ENCODE peak calls at places on chromosomes 6 and 20, in four cellular contexts. A is naive thymus-derived CD4-positive, alpha-beta T cell; V is heart right ventricle; G is Peyer's patch. L is an unnamed sample.

GRCh38 chr6:2503816-2504494 is 246.8 kb downstream of the MYLK4 start:
- DNase-seq in A (no peak), V (no peak), G (no peak), L (no peak)

GRCh38 chr6:100381111-100381510 is 83.6 kb downstream of the SIM1 start:
- DNase-seq in A (no peak), V (no peak), G (no peak), L (no peak)

GRCh38 chr6:110944681-110945151 is 13.8 kb upstream of the GTF3C6 start:
- DNase-seq in A (no peak), V (no peak), G (no peak), L (no peak)

GRCh38 chr6:98977606-98978292 is 30.0 kb upstream of the FBXL4 start:
- DNase-seq in A (no peak), V (no peak), G (no peak), L (no peak)

GRCh38 chr20:19560876-19561480 is 197.1 kb upstream of the RIN2 start:
- DNase-seq in A (no peak), V (no peak), G (no peak), L (no peak)

GRCh38 chr6:111478064-111478476 is 4.9 kb downstream of the REV3L start:
- DNase-seq in A (no peak), V (no peak), G (no peak), L (no peak)

GRCh38 chr6:113047932-113048331 is 700.8 kb downstream of the RFPL4B start:
- DNase-seq in A (no peak), V (no peak), G (no peak), L (no peak)

GRCh38 chr6:35087361-35088280 is 53.5 kb downstream of the TCP11 start:
- DNase-seq in A (no peak), V (peak), G (peak), L (no peak)

GRCh38 chr6:71250050-71250689 is 38.4 kb upstream of the OGFRL1 start:
- DNase-seq in A (no peak), V (peak), G (no peak), L (no peak)

GRCh38 chr6:42532038-42532669 is 31.7 kb upstream of the UBR2 start:
- DNase-seq in A (peak), V (peak), G (no peak), L (no peak)

GRCh38 chr6:132814716-132815570 is 574 bp downstream of the RPS12 start:
- DNase-seq in A (no peak), V (peak), G (no peak), L (no peak)

GRCh38 chr6:113445201-113445600 is 411.9 kb upstream of the MARCKS start:
- DNase-seq in A (no peak), V (no peak), G (no peak), L (no peak)

GRCh38 chr20:31833130-31833930 is 12.1 kb downstream of the FOXS1 start:
- DNase-seq in A (peak), V (peak), G (peak), L (peak)

GRCh38 chr20:36585410-36586125 is 12.2 kb downstream of the TGIF2 start:
- DNase-seq in A (no peak), V (no peak), G (no peak), L (no peak)

GRCh38 chr20:2700913-2701620 is 8.5 kb downstream of the EBF4 start:
- DNase-seq in A (no peak), V (no peak), G (no peak), L (peak)

GRCh38 chr6:56913276-56914138 is 41.4 kb upstream of the BEND6 start:
- DNase-seq in A (no peak), V (no peak), G (no peak), L (no peak)

GRCh38 chr6:79946242-79946641 is 1.1 kb downstream of the ELOVL4 start:
- DNase-seq in A (peak), V (no peak), G (no peak), L (no peak)

GRCh38 chr6:20847904-20848303 is 313.6 kb downstream of the CDKAL1 start:
- DNase-seq in A (no peak), V (no peak), G (no peak), L (no peak)

GRCh38 chr6:6829872-6830683 is 241.6 kb downstream of the LY86 start:
- DNase-seq in A (no peak), V (no peak), G (no peak), L (no peak)

GRCh38 chr6:41464481-41464880 is 81.7 kb upstream of the FOXP4 start:
- DNase-seq in A (no peak), V (no peak), G (no peak), L (no peak)

GRCh38 chr20:41391587-41392001 is 25.0 kb upstream of the EMILIN3 start:
- DNase-seq in A (no peak), V (no peak), G (no peak), L (no peak)

GRCh38 chr20:46057856-46058655 is 29.0 kb downstream of the SLC12A5 start:
- DNase-seq in A (no peak), V (peak), G (peak), L (peak)

GRCh38 chr6:13914346-13914745 is 10.4 kb upstream of the RNF182 start:
- DNase-seq in A (no peak), V (no peak), G (no peak), L (no peak)

GRCh38 chr6:5023923-5024322 is 20.1 kb upstream of the RPP40 start:
- DNase-seq in A (no peak), V (no peak), G (no peak), L (no peak)

GRCh38 chr6:55496201-55496600 is 82.8 kb downstream of the HMGCLL1 start:
- DNase-seq in A (no peak), V (no peak), G (no peak), L (no peak)

GRCh38 chr6:2940010-2940850 is 31.1 kb downstream of the SERPINB6 start:
- DNase-seq in A (peak), V (no peak), G (peak), L (peak)

GRCh38 chr6:70270287-70271005 is 32.4 kb downstream of the COL9A1 start:
- DNase-seq in A (no peak), V (no peak), G (no peak), L (no peak)

GRCh38 chr20:37880726-37881591 is 22.0 kb upstream of the VSTM2L start:
- DNase-seq in A (no peak), V (peak), G (no peak), L (peak)

GRCh38 chr6:28280595-28281287 is 631 bp upstream of the PGBD1 start:
- DNase-seq in A (no peak), V (no peak), G (no peak), L (no peak)
- H3K4me3 ChIP-seq in A (no peak), V (peak), G (no peak), L (peak)

GRCh38 chr6:25414755-25415154 is 135.6 kb downstream of the CARMIL1 start:
- DNase-seq in A (no peak), V (no peak), G (no peak), L (no peak)

GRCh38 chr6:25414168-25414567 is 135.0 kb downstream of the CARMIL1 start:
- DNase-seq in A (no peak), V (no peak), G (no peak), L (no peak)

GRCh38 chr6:25411316-25411961 is 132.3 kb downstream of the CARMIL1 start:
- DNase-seq in A (no peak), V (no peak), G (no peak), L (no peak)

GRCh38 chr6:25415274-25415673 is 136.1 kb downstream of the CARMIL1 start:
- DNase-seq in A (no peak), V (no peak), G (no peak), L (no peak)

GRCh38 chr6:25413506-25413905 is 134.3 kb downstream of the CARMIL1 start:
- DNase-seq in A (no peak), V (peak), G (no peak), L (no peak)
- H3K27ac ChIP-seq in A (no peak), V (no peak), G (no peak), L (no peak)

GRCh38 chr6:138647006-138647405 is 126.6 kb upstream of the CCDC28A start:
- DNase-seq in A (no peak), V (no peak), G (no peak), L (no peak)
- H3K4me3 ChIP-seq in A (no peak), V (no peak), G (no peak), L (no peak)

GRCh38 chr6:31769684-31770371 is 7.3 kb downstream of the VWA7 start:
- DNase-seq in A (peak), V (peak), G (peak), L (peak)
- H3K27ac ChIP-seq in A (no peak), V (no peak), G (no peak), L (no peak)

GRCh38 chr6:103893082-103893481 is 966.6 kb downstream of the HACE1 start:
- DNase-seq in A (no peak), V (peak), G (no peak), L (no peak)
- H3K4me3 ChIP-seq in A (no peak), V (no peak), G (no peak), L (no peak)

DNA sequence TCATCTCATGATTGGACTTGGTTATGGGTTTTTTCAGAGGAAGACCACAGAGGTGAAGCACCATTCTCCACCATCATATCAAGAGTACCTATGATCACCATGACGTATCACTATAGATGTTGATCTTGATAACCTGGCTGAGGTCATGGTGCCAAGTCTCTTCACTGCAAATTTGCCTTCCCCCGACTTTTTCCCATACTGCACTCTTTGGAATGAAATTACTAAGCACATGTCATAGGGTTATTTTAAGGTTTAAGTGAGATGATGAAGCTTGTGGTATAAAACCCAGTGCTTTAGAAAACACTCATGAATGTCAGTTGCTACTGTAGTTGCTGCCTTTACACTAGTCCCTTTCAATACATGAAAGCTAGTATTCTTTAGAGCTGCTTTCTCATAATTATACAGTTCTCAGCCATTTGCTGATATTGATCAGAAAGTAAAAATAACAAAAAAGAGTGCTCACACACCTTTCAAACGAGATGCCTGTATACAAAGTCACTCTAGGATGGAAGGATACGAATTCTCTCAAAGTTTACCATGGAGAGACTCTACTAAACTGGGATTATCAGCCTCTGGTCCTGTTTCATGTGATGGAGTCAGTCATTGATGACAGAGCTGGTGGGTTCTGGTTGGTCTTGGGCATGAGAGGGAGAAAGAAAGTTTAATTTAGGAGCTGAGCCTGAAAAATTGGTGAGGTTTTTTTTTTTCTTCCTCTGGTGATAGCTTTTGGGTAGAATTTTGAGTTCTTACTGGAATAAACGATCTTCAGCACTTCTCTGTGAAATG is 228.1 kb downstream of the PRL start:
- DNase-seq in A (no peak), V (no peak), G (no peak), L (no peak)
- H3K27ac ChIP-seq in A (no peak), V (no peak), G (no peak), L (no peak)

GRCh38 chr6:143743256-143744166 is 65.7 kb downstream of the PHACTR2 start:
- DNase-seq in A (no peak), V (peak), G (no peak), L (no peak)

GRCh38 chr6:143742070-143742954 is 64.5 kb downstream of the PHACTR2 start:
- DNase-seq in A (no peak), V (no peak), G (no peak), L (no peak)

GRCh38 chr6:143744593-143745151 is 66.9 kb downstream of the PHACTR2 start:
- DNase-seq in A (no peak), V (no peak), G (no peak), L (no peak)

GRCh38 chr6:143741480-143741879 is 63.7 kb downstream of the PHACTR2 start:
- DNase-seq in A (no peak), V (no peak), G (no peak), L (no peak)

GRCh38 chr6:143742955-143743255 is 65.1 kb downstream of the PHACTR2 start:
- DNase-seq in A (no peak), V (no peak), G (no peak), L (no peak)
- H3K4me3 ChIP-seq in A (no peak), V (no peak), G (no peak), L (no peak)

DNA sequence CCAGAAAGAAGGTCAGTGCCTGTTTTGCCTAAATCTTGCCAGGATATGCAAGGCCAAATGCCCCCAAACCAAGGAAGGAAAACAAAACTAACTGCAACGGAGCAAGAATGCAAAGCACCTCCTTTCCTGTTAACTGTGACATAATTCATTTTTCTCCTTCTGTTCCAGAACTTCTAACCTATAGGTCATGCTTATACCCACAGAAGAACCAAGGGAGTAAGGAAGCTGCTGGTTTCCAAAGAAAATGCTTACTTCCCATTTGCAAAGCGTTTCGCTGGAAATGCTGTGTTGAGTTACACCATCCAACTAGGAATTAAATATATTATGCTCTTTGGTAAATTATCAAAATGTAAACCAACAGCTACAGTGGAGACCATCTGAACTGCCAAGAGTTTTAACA is 43.0 kb downstream of the ATXN1 start:
- DNase-seq in A (no peak), V (no peak), G (no peak), L (no peak)
- H3K27ac ChIP-seq in A (no peak), V (no peak), G (no peak), L (no peak)

GRCh38 chr20:3744806-3745685 is 12.6 kb downstream of the HSPA12B start:
- DNase-seq in A (peak), V (peak), G (peak), L (peak)
- H3K4me3 ChIP-seq in A (peak), V (no peak), G (no peak), L (peak)

GRCh38 chr20:63774348-63774735 is 34.8 kb downstream of the SLC2A4RG start:
- DNase-seq in A (no peak), V (no peak), G (no peak), L (no peak)

GRCh38 chr20:63773571-63774347 is 34.2 kb downstream of the SLC2A4RG start:
- DNase-seq in A (no peak), V (no peak), G (no peak), L (no peak)

GRCh38 chr20:63775096-63775978 is 35.8 kb downstream of the SLC2A4RG start:
- DNase-seq in A (peak), V (no peak), G (no peak), L (no peak)

GRCh38 chr20:63771046-63771707 is 31.6 kb downstream of the SLC2A4RG start:
- DNase-seq in A (no peak), V (no peak), G (no peak), L (no peak)

GRCh38 chr20:63772781-63773520 is 33.4 kb downstream of the SLC2A4RG start:
- DNase-seq in A (no peak), V (peak), G (no peak), L (no peak)
- H3K27ac ChIP-seq in A (no peak), V (no peak), G (no peak), L (no peak)